ENCODE peak calls at places on chromosome 1, in six cellular contexts. Q is kidney; A is CD8-positive, alpha-beta T cell; L is CMK; C is GM23338; Z is activated CD4-positive, alpha-beta T cell treated with anti-CD3 and anti-CD28 coated beads for 36 hours. J is an unnamed sample.

GRCh38 chr1:60133848-60134247 is 60.3 kb upstream of the C1orf87 start:
- DNase-seq in Q (no peak), A (no peak), L (no peak), C (no peak), Z (no peak), J (no peak)

GRCh38 chr1:156082111-156083091 is at the start of gene MEX3A:
- DNase-seq in Q (peak), A (peak), L (no peak), C (peak), Z (peak), J (no peak)

GRCh38 chr1:54865238-54866073 is 21.5 kb downstream of the DHCR24 start:
- DNase-seq in Q (no peak), A (no peak), L (no peak), C (no peak), Z (no peak), J (no peak)

GRCh38 chr1:108801101-108801500 is 54.6 kb downstream of the STXBP3 start:
- DNase-seq in Q (no peak), A (no peak), L (no peak), C (no peak), Z (no peak), J (no peak)

GRCh38 chr1:68384872-68385390 is 64.8 kb downstream of the RPE65 start:
- DNase-seq in Q (no peak), A (no peak), L (no peak), C (no peak), Z (no peak), J (no peak)

GRCh38 chr1:18234790-18235242 is 127.2 kb downstream of the IGSF21 start:
- DNase-seq in Q (no peak), A (no peak), L (peak), C (peak), Z (peak), J (no peak)

GRCh38 chr1:87572008-87572407 is 243.3 kb downstream of the LMO4 start:
- DNase-seq in Q (no peak), A (no peak), L (no peak), C (no peak), Z (no peak), J (no peak)

GRCh38 chr1:229186373-229187056 is 84.4 kb upstream of the RAB4A start:
- DNase-seq in Q (no peak), A (no peak), L (no peak), C (no peak), Z (peak), J (no peak)

GRCh38 chr1:77631751-77632150 is 50.7 kb downstream of the ZZZ3 start:
- DNase-seq in Q (no peak), A (no peak), L (no peak), C (no peak), Z (no peak), J (no peak)

GRCh38 chr1:168728452-168729404 is at the start of gene DPT:
- DNase-seq in Q (no peak), A (no peak), L (no peak), C (no peak), Z (no peak), J (no peak)

GRCh38 chr1:68819190-68819829 is 322.4 kb upstream of the DEPDC1 start:
- DNase-seq in Q (no peak), A (no peak), L (peak), C (peak), Z (no peak), J (no peak)

GRCh38 chr1:40313329-40313957 is 3.6 kb downstream of the COL9A2 start:
- DNase-seq in Q (no peak), A (no peak), L (no peak), C (no peak), Z (no peak), J (no peak)

GRCh38 chr1:15426492-15427279 is 11.6 kb upstream of the CTRC start:
- DNase-seq in Q (no peak), A (no peak), L (no peak), C (no peak), Z (no peak), J (no peak)

GRCh38 chr1:117501275-117501674 is 104.6 kb upstream of the TENT5C start:
- DNase-seq in Q (no peak), A (no peak), L (no peak), C (no peak), Z (no peak), J (no peak)

GRCh38 chr1:151976868-151977267 is 16.8 kb downstream of the S100A10 start:
- DNase-seq in Q (no peak), A (no peak), L (no peak), C (no peak), Z (no peak), J (no peak)

GRCh38 chr1:213244664-213245091 is 193.6 kb downstream of the RPS6KC1 start:
- DNase-seq in Q (no peak), A (no peak), L (peak), C (peak), Z (peak), J (no peak)

GRCh38 chr1:155128755-155129473 is 1.2 kb downstream of the EFNA1 start:
- DNase-seq in Q (no peak), A (no peak), L (no peak), C (peak), Z (no peak), J (no peak)

GRCh38 chr1:53628286-53628955 is 110.5 kb downstream of the GLIS1 start:
- DNase-seq in Q (no peak), A (no peak), L (no peak), C (no peak), Z (no peak), J (no peak)

GRCh38 chr1:183881387-183882084 is 76.6 kb downstream of the RGL1 start:
- DNase-seq in Q (peak), A (no peak), L (no peak), C (peak), Z (no peak), J (no peak)

GRCh38 chr1:112465122-112465521 is 43.6 kb upstream of the WNT2B start:
- DNase-seq in Q (no peak), A (no peak), L (no peak), C (no peak), Z (no peak), J (no peak)

GRCh38 chr1:86933562-86934377 is 19.3 kb downstream of the HS2ST1 start:
- DNase-seq in Q (no peak), A (no peak), L (no peak), C (peak), Z (no peak), J (no peak)

GRCh38 chr1:76669624-76670023 is 197.7 kb upstream of the ST6GALNAC5 start:
- DNase-seq in Q (no peak), A (no peak), L (no peak), C (no peak), Z (no peak), J (no peak)

GRCh38 chr1:228039986-228040385 is 33.2 kb downstream of the WNT3A start:
- DNase-seq in Q (peak), A (no peak), L (no peak), C (no peak), Z (no peak), J (no peak)

GRCh38 chr1:8858888-8859706 is 19.4 kb downstream of the ENO1 start:
- DNase-seq in Q (no peak), A (peak), L (no peak), C (peak), Z (peak), J (peak)

GRCh38 chr1:230002164-230002803 is 64.8 kb upstream of the GALNT2 start:
- DNase-seq in Q (no peak), A (no peak), L (no peak), C (no peak), Z (no peak), J (no peak)

GRCh38 chr1:228014235-228014930 is 7.6 kb downstream of the WNT3A start:
- DNase-seq in Q (peak), A (no peak), L (no peak), C (no peak), Z (no peak), J (peak)

GRCh38 chr1:244096066-244096610 is 45.1 kb downstream of the ZBTB18 start:
- DNase-seq in Q (no peak), A (no peak), L (no peak), C (no peak), Z (no peak), J (no peak)

GRCh38 chr1:6270432-6270831 is 9.5 kb upstream of the GPR153 start:
- DNase-seq in Q (no peak), A (no peak), L (no peak), C (no peak), Z (no peak), J (no peak)

J was measured in GF-D8.